ENCODE peak calls at places on chromosomes 12 and 14, in seven cellular contexts. O, Y, S, N, V, W and L are unnamed samples.

GRCh38 chr12:24226745-24227350 is 277.4 kb upstream of the SOX5 start:
- DNase-seq in O (no peak), Y (no peak), S (no peak), N (peak), V (peak), W (no peak), L (no peak)

GRCh38 chr14:64654072-64654899 is 49.9 kb upstream of the PLEKHG3 start:
- DNase-seq in O (no peak), Y (no peak), S (no peak), N (peak), V (peak), W (no peak), L (no peak)

GRCh38 chr12:67811437-67812361 is 163.2 kb downstream of the DYRK2 start:
- DNase-seq in O (no peak), Y (no peak), S (no peak), N (peak), V (peak), W (no peak), L (no peak)

GRCh38 chr14:96380735-96381134 is 11.2 kb upstream of the AK7 start:
- DNase-seq in O (no peak), Y (no peak), S (no peak), N (no peak), V (no peak), W (no peak), L (no peak)

GRCh38 chr12:82398883-82399282 is 40.6 kb downstream of the METTL25 start:
- DNase-seq in O (no peak), Y (no peak), S (no peak), N (no peak), V (no peak), W (no peak), L (no peak)

GRCh38 chr14:26896447-26896846 is 298.6 kb upstream of the NOVA1 start:
- DNase-seq in O (no peak), Y (no peak), S (peak), N (peak), V (peak), W (no peak), L (no peak)

GRCh38 chr12:34405286-34406227 is 383.3 kb downstream of the ALG10 start:
- DNase-seq in O (no peak), Y (peak), S (no peak), N (no peak), V (no peak), W (no peak), L (peak)

GRCh38 chr14:30610719-30611388 is 11.3 kb upstream of the SCFD1 start:
- DNase-seq in O (no peak), Y (peak), S (peak), N (peak), V (peak), W (no peak), L (no peak)

GRCh38 chr12:89988156-89988555 is 279.5 kb upstream of the ATP2B1 start:
- DNase-seq in O (no peak), Y (no peak), S (no peak), N (no peak), V (no peak), W (no peak), L (no peak)

GRCh38 chr14:36662543-36663403 is 1.1 kb downstream of the PAX9 start:
- DNase-seq in O (no peak), Y (no peak), S (no peak), N (no peak), V (peak), W (peak), L (peak)

GRCh38 chr14:69845050-69845581 is 34.1 kb upstream of the SMOC1 start:
- DNase-seq in O (no peak), Y (no peak), S (no peak), N (no peak), V (no peak), W (no peak), L (no peak)

GRCh38 chr14:22379727-22380126 is 209.3 kb downstream of the DAD1 start:
- DNase-seq in O (no peak), Y (no peak), S (no peak), N (peak), V (no peak), W (no peak), L (no peak)

GRCh38 chr12:52139579-52140062 is 52.2 kb downstream of the KRT80 start:
- DNase-seq in O (peak), Y (no peak), S (no peak), N (no peak), V (peak), W (peak), L (peak)

GRCh38 chr12:51482808-51483532 is 58.3 kb downstream of the SLC4A8 start:
- DNase-seq in O (no peak), Y (no peak), S (no peak), N (peak), V (no peak), W (no peak), L (no peak)

GRCh38 chr12:78181544-78182162 is 351.0 kb downstream of the NAV3 start:
- DNase-seq in O (peak), Y (no peak), S (no peak), N (no peak), V (peak), W (no peak), L (no peak)

GRCh38 chr12:98332626-98333025 is 182.8 kb upstream of the TMPO start:
- DNase-seq in O (no peak), Y (no peak), S (no peak), N (no peak), V (peak), W (no peak), L (no peak)

GRCh38 chr12:132286912-132287311 is 42.5 kb downstream of the GALNT9 start:
- DNase-seq in O (no peak), Y (peak), S (no peak), N (peak), V (peak), W (no peak), L (no peak)

GRCh38 chr14:74478996-74479635 is 14.0 kb downstream of the NPC2 start:
- DNase-seq in O (peak), Y (no peak), S (no peak), N (no peak), V (peak), W (no peak), L (no peak)

GRCh38 chr12:99381992-99382391 is 265.6 kb upstream of the GARIN6 start:
- DNase-seq in O (no peak), Y (no peak), S (no peak), N (peak), V (peak), W (no peak), L (no peak)

GRCh38 chr12:75725505-75726120 is 214.2 kb upstream of the KRR1 start:
- DNase-seq in O (no peak), Y (no peak), S (no peak), N (peak), V (peak), W (no peak), L (no peak)

GRCh38 chr12:106386836-106387555 is 29.4 kb downstream of the POLR3B start:
- DNase-seq in O (no peak), Y (no peak), S (no peak), N (peak), V (no peak), W (no peak), L (no peak)

GRCh38 chr12:114694436-114695304 is 10.7 kb upstream of the TBX3 start:
- DNase-seq in O (no peak), Y (no peak), S (no peak), N (no peak), V (no peak), W (no peak), L (no peak)

GRCh38 chr12:9367828-9368227 is 159.6 kb upstream of the PZP start:
- DNase-seq in O (no peak), Y (no peak), S (no peak), N (no peak), V (no peak), W (no peak), L (no peak)

GRCh38 chr12:111428728-111429175 is 23.0 kb downstream of the SH2B3 start:
- DNase-seq in O (no peak), Y (peak), S (no peak), N (no peak), V (no peak), W (peak), L (no peak)

GRCh38 chr12:6372403-6373003 is 2.9 kb downstream of the SCNN1A start:
- DNase-seq in O (peak), Y (peak), S (peak), N (peak), V (peak), W (no peak), L (no peak)

GRCh38 chr14:53055003-53055402 is 98.1 kb downstream of the DDHD1 start:
- DNase-seq in O (no peak), Y (no peak), S (no peak), N (peak), V (peak), W (peak), L (no peak)

GRCh38 chr14:100246809-100247428 is 8.0 kb downstream of the YY1 start:
- DNase-seq in O (peak), Y (no peak), S (no peak), N (peak), V (peak), W (no peak), L (no peak)

GRCh38 chr12:15546102-15546701 is 223.9 kb downstream of the PTPRO start:
- DNase-seq in O (no peak), Y (no peak), S (no peak), N (no peak), V (no peak), W (peak), L (no peak)

GRCh38 chr14:75422169-75422568 is 5.7 kb upstream of the JDP2 start:
- DNase-seq in O (no peak), Y (no peak), S (no peak), N (peak), V (peak), W (no peak), L (no peak)

GRCh38 chr12:1287446-1287975 is 296.5 kb downstream of the ERC1 start:
- DNase-seq in O (no peak), Y (no peak), S (no peak), N (no peak), V (no peak), W (no peak), L (no peak)

GRCh38 chr14:73723799-73724621 is 9.8 kb upstream of the PNMA1 start:
- DNase-seq in O (no peak), Y (peak), S (peak), N (peak), V (peak), W (peak), L (no peak)

GRCh38 chr14:63287661-63288483 is 30.9 kb downstream of the GPHB5 start:
- DNase-seq in O (no peak), Y (no peak), S (no peak), N (peak), V (no peak), W (no peak), L (no peak)

GRCh38 chr12:219891-220352 is 6.0 kb upstream of the SLC6A12 start:
- DNase-seq in O (peak), Y (peak), S (peak), N (peak), V (peak), W (no peak), L (peak)
- TF ChIP-seq CTCF in O (peak), Y (peak), S (peak), N (peak), V (peak), W (peak), L (peak)

DNA sequence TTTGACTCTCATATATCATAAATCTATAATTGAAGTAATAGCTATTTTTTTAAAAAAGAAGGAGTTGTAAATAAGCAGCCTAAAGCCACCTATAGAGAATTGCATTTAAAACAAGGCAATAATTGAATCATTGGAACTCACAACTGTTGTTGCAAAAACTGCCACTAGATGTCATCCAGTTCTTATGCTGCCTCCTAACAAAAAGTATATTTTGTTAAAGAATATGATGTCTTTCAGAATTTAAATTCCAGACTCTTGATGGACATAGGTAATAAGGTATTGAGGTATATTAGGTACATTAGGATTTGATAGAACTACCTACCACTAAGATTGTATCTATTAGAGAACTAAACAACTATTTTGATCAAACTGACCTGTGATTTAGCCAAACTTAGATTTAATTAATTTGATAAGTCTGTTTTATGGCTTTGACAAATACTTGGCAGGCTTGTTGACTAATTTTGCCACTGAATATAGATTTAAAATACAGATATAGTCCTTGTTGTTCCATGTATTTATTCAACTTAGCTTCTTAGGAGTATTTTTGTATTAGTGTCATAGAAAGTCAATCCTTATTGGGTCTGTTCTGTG is 401.4 kb downstream of the RPL10L start:
- DNase-seq in O (no peak), Y (no peak), S (no peak), N (peak), V (peak), W (no peak), L (no peak)
- TF ChIP-seq CTCF in O (peak), Y (peak), S (peak), N (no peak), V (peak), W (peak), L (peak)

GRCh38 chr14:42111355-42111754 is 504.7 kb downstream of the LRFN5 start:
- DNase-seq in O (no peak), Y (no peak), S (no peak), N (no peak), V (peak), W (no peak), L (no peak)

GRCh38 chr14:42113358-42114070 is 506.8 kb downstream of the LRFN5 start:
- DNase-seq in O (no peak), Y (no peak), S (no peak), N (no peak), V (no peak), W (no peak), L (no peak)

GRCh38 chr14:42112108-42112507 is 505.4 kb downstream of the LRFN5 start:
- DNase-seq in O (no peak), Y (no peak), S (no peak), N (peak), V (peak), W (no peak), L (no peak)

DNA sequence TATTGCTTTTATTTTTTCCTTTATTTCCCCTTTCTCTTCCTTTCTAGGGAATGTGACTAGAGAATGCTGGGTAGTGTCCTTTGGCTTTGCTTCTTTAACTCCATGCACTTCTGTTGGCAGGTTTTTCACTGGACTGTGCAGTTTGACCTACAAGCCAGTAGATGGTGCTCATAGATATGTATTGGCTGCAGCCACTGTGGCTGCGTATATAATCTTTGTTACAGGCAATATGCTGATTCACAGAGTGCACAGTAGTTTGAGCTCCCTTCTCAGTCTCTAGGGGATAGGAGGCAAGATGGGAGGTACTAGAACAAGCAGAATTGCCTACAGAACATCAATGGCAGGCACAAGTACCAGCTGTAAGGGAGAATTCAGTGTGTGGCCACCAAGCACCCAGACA is 503.5 kb downstream of the LRFN5 start:
- DNase-seq in O (peak), Y (no peak), S (no peak), N (peak), V (peak), W (no peak), L (no peak)
- TF ChIP-seq CTCF in O (peak), Y (no peak), S (peak), N (peak), V (peak), W (peak), L (peak)

DNA sequence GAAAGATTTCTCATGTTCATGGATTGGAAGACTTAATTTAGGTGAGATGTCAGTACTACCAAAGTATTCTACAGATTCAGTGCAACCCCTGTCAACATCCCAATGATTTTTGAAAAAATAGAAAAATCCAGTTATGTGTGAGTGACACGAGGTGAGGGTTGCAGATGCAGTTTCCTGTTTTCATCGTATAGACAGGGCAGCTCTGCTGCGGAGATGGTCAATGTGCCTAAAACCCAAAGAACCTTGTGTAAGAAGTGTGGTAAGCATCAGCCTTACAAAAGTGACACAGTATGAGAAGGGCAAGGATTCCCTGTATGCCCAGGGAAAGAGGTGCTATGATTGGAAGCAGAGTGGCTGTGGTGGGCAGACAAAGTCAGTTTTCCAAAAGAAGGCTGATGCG is 94.4 kb downstream of the SCAF11 start:
- DNase-seq in O (no peak), Y (no peak), S (no peak), N (no peak), V (no peak), W (no peak), L (no peak)
- TF ChIP-seq CTCF in O (no peak), Y (no peak), S (no peak), N (no peak), V (no peak), W (no peak), L (no peak)

GRCh38 chr12:47813491-47814196 is 6.1 kb downstream of the HDAC7 start:
- DNase-seq in O (no peak), Y (no peak), S (no peak), N (no peak), V (no peak), W (no peak), L (no peak)
- TF ChIP-seq CTCF in O (no peak), Y (no peak), S (no peak), N (no peak), V (no peak), W (no peak), L (no peak)